ENCODE peak calls at places on chromosomes 2 and 18, in seven cellular contexts. N is GM12891; E is activated CD4-positive, alpha-beta T cell treated with anti-CD3 and anti-CD28 coated beads for 24 hours; P is T-helper 1 cell; K is AG08396; W is lung microvascular endothelial cell; D is endothelial cell. L is an unnamed sample.

GRCh38 chr2:191845248-191845715 is 1.6 kb downstream of the CAVIN2 start:
- DNase-seq in D (no peak), K (no peak), E (no peak), P (no peak), N (no peak), W (no peak), L (no peak)

GRCh38 chr2:72220170-72220569 is 72.5 kb upstream of the CYP26B1 start:
- DNase-seq in P (no peak), N (no peak), W (no peak), E (no peak), K (no peak), D (peak), L (peak)

GRCh38 chr18:59566507-59566906 is 130.7 kb downstream of the CCBE1 start:
- DNase-seq in D (no peak), K (no peak), N (no peak), P (no peak), W (no peak), E (no peak), L (no peak)

GRCh38 chr2:227033471-227034148 is 130.4 kb downstream of the COL4A4 start:
- DNase-seq in W (peak), D (peak), E (peak), P (no peak), N (peak), K (peak), L (peak)

GRCh38 chr2:40240067-40240466 is 211.8 kb downstream of the SLC8A1 start:
- DNase-seq in K (peak), N (no peak), E (no peak), P (no peak), W (peak), D (no peak), L (no peak)

GRCh38 chr2:221429741-221430491 is 142.2 kb downstream of the EPHA4 start:
- DNase-seq in E (no peak), D (no peak), K (no peak), P (no peak), W (peak), N (no peak), L (no peak)

GRCh38 chr18:59950215-59950944 is 50.6 kb downstream of the PMAIP1 start:
- DNase-seq in D (no peak), K (no peak), N (no peak), P (no peak), W (no peak), E (no peak), L (no peak)

GRCh38 chr2:67571785-67572718 is 174.9 kb downstream of the ETAA1 start:
- DNase-seq in E (no peak), K (peak), D (no peak), N (no peak), W (peak), P (no peak), L (no peak)

GRCh38 chr2:201470821-201471731 is 19.5 kb downstream of the STRADB start:
- DNase-seq in N (no peak), W (no peak), D (no peak), P (no peak), E (no peak), K (no peak), L (peak)

GRCh38 chr2:159557437-159558034 is 58.8 kb downstream of the BAZ2B start:
- DNase-seq in W (peak), D (no peak), N (no peak), E (no peak), K (no peak), P (no peak), L (no peak)

GRCh38 chr2:232924433-232924832 is 54.4 kb downstream of the SNORC start:
- DNase-seq in E (no peak), P (no peak), N (no peak), K (no peak), D (no peak), W (no peak), L (no peak)

GRCh38 chr2:63189026-63189425 is 138.4 kb downstream of the OTX1 start:
- DNase-seq in W (peak), K (peak), P (no peak), D (peak), N (peak), E (no peak), L (no peak)

GRCh38 chr2:157386247-157386646 is 57.6 kb downstream of the CYTIP start:
- DNase-seq in N (no peak), K (no peak), P (no peak), E (no peak), D (no peak), W (no peak), L (no peak)

GRCh38 chr2:105220604-105221003 is 20.9 kb upstream of the GPR45 start:
- DNase-seq in P (no peak), N (no peak), K (no peak), E (no peak), W (no peak), D (no peak), L (no peak)

GRCh38 chr2:71607490-71607889 is 154.1 kb downstream of the DYSF start:
- DNase-seq in D (peak), P (no peak), K (no peak), N (no peak), E (no peak), W (no peak), L (no peak)

GRCh38 chr2:241951920-241952319 is 82.4 kb downstream of the RTP5 start:
- DNase-seq in E (no peak), P (no peak), W (no peak), D (no peak), K (no peak), N (no peak), L (no peak)

GRCh38 chr2:234102112-234102511 is 51.6 kb downstream of the SPP2 start:
- DNase-seq in N (no peak), D (no peak), W (no peak), E (no peak), P (peak), K (no peak), L (no peak)

GRCh38 chr2:241560883-241561474 is 2.4 kb downstream of the BOK start:
- DNase-seq in K (peak), P (no peak), D (no peak), N (no peak), W (peak), E (no peak), L (no peak)

GRCh38 chr2:185807351-185807750 is 68.7 kb downstream of the FSIP2 start:
- DNase-seq in W (no peak), D (no peak), N (no peak), E (no peak), K (no peak), P (no peak), L (no peak)

GRCh38 chr18:67926929-67927864 is 410.7 kb upstream of the DSEL start:
- DNase-seq in D (no peak), N (no peak), K (no peak), W (no peak), P (no peak), E (no peak), L (no peak)

GRCh38 chr2:71462641-71463341 is 9.4 kb downstream of the DYSF start:
- DNase-seq in D (no peak), W (no peak), P (no peak), E (no peak), K (no peak), N (no peak), L (no peak)

GRCh38 chr2:10778724-10779115 is 33.9 kb downstream of the PDIA6 start:
- DNase-seq in K (no peak), D (no peak), E (no peak), W (no peak), N (no peak), P (no peak), L (no peak)

GRCh38 chr2:179569834-179570233 is 291.6 kb downstream of the ZNF385B start:
- DNase-seq in K (peak), P (no peak), W (no peak), E (no peak), D (no peak), N (no peak), L (no peak)

GRCh38 chr18:48022531-48023330 is 92.3 kb upstream of the SMAD2 start:
- DNase-seq in D (peak), E (no peak), P (no peak), N (peak), W (peak), K (peak), L (peak)

GRCh38 chr2:96665083-96665569 is 22.6 kb downstream of the FER1L5 start:
- DNase-seq in N (no peak), E (no peak), P (no peak), D (no peak), K (peak), W (peak), L (no peak)

GRCh38 chr2:34401186-34401585 is 802.1 kb upstream of the FAM98A start:
- DNase-seq in W (no peak), N (no peak), D (no peak), K (no peak), P (no peak), E (no peak), L (no peak)

GRCh38 chr2:729363-729762 is 52.2 kb upstream of the TMEM18 start:
- DNase-seq in N (no peak), W (no peak), E (no peak), P (no peak), K (no peak), D (no peak), L (no peak)

GRCh38 chr2:197890160-197890559 is 85.8 kb downstream of the PLCL1 start:
- DNase-seq in P (no peak), E (no peak), W (peak), K (no peak), N (no peak), D (no peak), L (no peak)

GRCh38 chr2:156476516-156477206 is 40.5 kb downstream of the GPD2 start:
- DNase-seq in P (no peak), K (peak), D (no peak), E (no peak), N (no peak), W (peak), L (no peak)

GRCh38 chr2:181025004-181025403 is 44.6 kb downstream of the UBE2E3 start:
- DNase-seq in P (no peak), W (no peak), K (no peak), D (no peak), E (no peak), N (no peak), L (no peak)

GRCh38 chr2:215537621-215538020 is 101.8 kb upstream of the FN1 start:
- DNase-seq in D (no peak), N (no peak), P (no peak), K (peak), W (no peak), E (no peak), L (no peak)

GRCh38 chr2:128535928-128536327 is 217.3 kb upstream of the HS6ST1 start:
- DNase-seq in K (peak), N (no peak), E (no peak), D (no peak), P (no peak), W (peak), L (no peak)